ENCODE peak calls at places on chromosomes 5 and 9, in seven cellular contexts. B is cardiac muscle cell, Y is A549, E is hepatocyte, P is stomach, I is fibroblast of lung, A is ovary. Q is an unnamed sample.

GRCh38 chr9:135796784-135797462 is 94.9 kb downstream of the KCNT1 start:
- DNase-seq in B (no peak), Y (no peak), E (no peak), P (no peak), I (no peak), A (no peak), Q (no peak)

GRCh38 chr9:83424831-83425230 is 113.4 kb downstream of the FRMD3 start:
- DNase-seq in B (no peak), Y (no peak), E (no peak), P (no peak), I (no peak), A (no peak), Q (no peak)

GRCh38 chr5:58231041-58231440 is 228.8 kb downstream of the PLK2 start:
- DNase-seq in B (no peak), Y (peak; percentile 20), E (no peak), P (no peak), I (no peak), A (no peak), Q (no peak)

GRCh38 chr9:85971731-85972130 is 30.8 kb downstream of the NAA35 start:
- DNase-seq in B (peak; percentile 26), Y (no peak), E (no peak), P (no peak), I (peak; percentile 19), A (no peak), Q (no peak)

GRCh38 chr5:50704730-50705129 is 38.3 kb downstream of the PARP8 start:
- DNase-seq in B (no peak), Y (no peak), E (no peak), P (no peak), I (no peak), A (no peak), Q (no peak)

GRCh38 chr9:76817489-76817888 is 53.3 kb downstream of the PCA3 start:
- DNase-seq in B (peak; percentile 38), Y (peak; percentile 73), E (peak; percentile 49), P (no peak), I (peak; percentile 74), A (no peak), Q (peak; percentile 46)

GRCh38 chr5:179228341-179229121 is 116.7 kb downstream of the ADAMTS2 start:
- DNase-seq in B (no peak), Y (no peak), E (no peak), P (no peak), I (no peak), A (no peak), Q (no peak)

GRCh38 chr5:20213803-20214202 is 225.8 kb upstream of the CDH18 start:
- DNase-seq in B (no peak), Y (no peak), E (no peak), P (no peak), I (no peak), A (no peak), Q (no peak)

DNA sequence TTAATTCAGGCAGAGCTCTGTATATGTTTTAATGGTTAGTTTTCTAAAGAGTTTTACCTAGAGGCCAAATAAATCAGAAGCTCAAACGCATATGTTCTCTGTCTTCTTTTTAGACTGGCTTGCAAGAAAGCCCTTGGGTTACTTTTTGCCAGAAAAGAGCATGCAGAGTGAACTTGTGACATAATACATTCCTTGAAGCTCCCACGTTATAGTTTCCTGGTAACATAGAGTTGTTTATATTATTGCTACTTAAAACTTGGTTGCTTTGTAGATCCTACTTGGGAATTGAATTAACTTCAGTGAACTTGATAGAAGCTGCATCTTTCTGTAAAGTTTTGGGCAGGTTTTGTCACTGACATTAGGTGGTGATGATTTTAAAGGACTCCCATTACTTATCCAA is 102.9 kb downstream of the C9orf152 start:
- DNase-seq in B (peak; percentile 80), Y (no peak), E (no peak), P (no peak), I (peak; percentile 79), A (no peak), Q (no peak)
- H3K27ac ChIP-seq in B (no peak overlapping the region), Y (no peak overlapping the region), E (peak overlapping the region; percentile 59), P (no peak overlapping the region), I (peak overlapping the region; percentile 75), A (no peak overlapping the region), Q (no peak overlapping the region)

DNA sequence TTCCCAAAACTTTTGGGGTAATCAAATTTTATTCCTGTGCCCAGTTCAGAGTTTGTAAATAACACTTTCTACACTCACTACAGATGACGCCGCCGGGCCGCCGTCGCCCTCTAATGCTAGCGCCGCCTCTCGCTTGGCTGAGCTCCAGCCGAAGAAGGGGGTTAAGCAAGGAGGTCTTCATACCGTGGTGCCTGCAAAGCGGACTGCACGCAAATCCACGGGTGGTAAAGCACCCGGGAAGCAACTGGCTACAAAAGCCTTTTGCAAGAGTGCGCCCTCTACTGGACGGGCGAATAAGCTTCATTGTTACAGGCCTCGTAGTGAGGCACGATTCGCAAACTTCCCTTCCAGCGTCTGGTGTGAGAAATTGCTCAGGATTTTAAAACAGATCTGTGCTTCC is 280.4 kb downstream of the MEF2C start:
- DNase-seq in B (no peak), Y (peak; percentile 44), E (no peak), P (no peak), I (no peak), A (no peak), Q (no peak)
- TF ChIP-seq CTCF in B (no peak), Y (peak; percentile 42), E (no peak), P (no peak), I (no peak), A (no peak), Q (peak; percentile 47)

GRCh38 chr9:123380852-123381705 is 25.1 kb downstream of the CRB2 start:
- DNase-seq in B (no peak), Y (no peak), E (no peak), P (no peak), I (no peak), A (no peak), Q (no peak)

GRCh38 chr9:123376218-123377071 is 20.4 kb downstream of the CRB2 start:
- DNase-seq in B (no peak), Y (no peak), E (no peak), P (no peak), I (no peak), A (no peak), Q (no peak)

GRCh38 chr9:123378028-123378427 is 22.0 kb downstream of the CRB2 start:
- DNase-seq in B (no peak), Y (no peak), E (no peak), P (no peak), I (no peak), A (no peak), Q (no peak)

GRCh38 chr9:123377211-123377971 is 21.4 kb downstream of the CRB2 start:
- DNase-seq in B (no peak), Y (no peak), E (no peak), P (peak; percentile 35), I (no peak), A (no peak), Q (no peak)

GRCh38 chr9:123378956-123379660 is 23.1 kb downstream of the CRB2 start:
- DNase-seq in B (no peak), Y (no peak), E (no peak), P (no peak), I (no peak), A (no peak), Q (no peak)
- H3K27ac ChIP-seq in B (peak overlapping the region; percentile 15), Y (no peak overlapping the region), E (no peak overlapping the region), P (no peak overlapping the region), I (no peak overlapping the region), A (no peak overlapping the region), Q (no peak overlapping the region)

GRCh38 chr9:95047452-95048224 is 269.9 kb downstream of the FANCC start:
- DNase-seq in B (no peak), Y (no peak), E (no peak), P (no peak), I (no peak), A (no peak), Q (no peak)

GRCh38 chr9:95048225-95049087 is 269.1 kb downstream of the FANCC start:
- DNase-seq in B (peak; percentile 52), Y (peak; percentile 74), E (peak; percentile 87), P (peak; percentile 85), I (peak; percentile 36), A (peak; percentile 43), Q (peak; percentile 92)

GRCh38 chr9:95043826-95044225 is 273.7 kb downstream of the FANCC start:
- DNase-seq in B (no peak), Y (peak; percentile 45), E (no peak), P (no peak), I (peak; percentile 31), A (no peak), Q (no peak)

GRCh38 chr9:95045751-95046150 is 271.8 kb downstream of the FANCC start:
- DNase-seq in B (no peak), Y (peak; percentile 69), E (no peak), P (peak; percentile 60), I (no peak), A (no peak), Q (peak; percentile 41)

GRCh38 chr9:95044731-95045508 is 272.6 kb downstream of the FANCC start:
- DNase-seq in B (no peak), Y (peak; percentile 89), E (peak; percentile 81), P (peak; percentile 77), I (no peak), A (no peak), Q (peak; percentile 85)
- TF ChIP-seq CTCF in B (peak; percentile 15), Y (peak; percentile 60), E (peak; percentile 61), P (peak; percentile 50), I (no peak), A (no peak), Q (peak; percentile 96)

Q was measured in RWPE1.